ENCODE peak calls at places on chromosomes 16 and 17, in seven cellular contexts. One of them, this sample, is unnamed.

GRCh38 chr16:17101646-17102045 is 369.1 kb downstream of the XYLT1 start:
- DNase-seq in A549: peak
- DNase-seq in ovary: no peak
- DNase-seq in K562: peak
- DNase-seq in sigmoid colon: no peak
- DNase-seq in suprapubic skin: no peak
- DNase-seq in HepG2: no peak
- DNase-seq in this sample: no peak

GRCh38 chr17:16512011-16512410 is 20.0 kb upstream of the LRRC75A start:
- DNase-seq in A549: no peak
- DNase-seq in ovary: no peak
- DNase-seq in K562: no peak
- DNase-seq in sigmoid colon: no peak
- DNase-seq in suprapubic skin: no peak
- DNase-seq in HepG2: no peak
- DNase-seq in this sample: no peak

GRCh38 chr17:19273731-19274130 is 36.6 kb downstream of the EPN2 start:
- DNase-seq in A549: no peak
- DNase-seq in ovary: no peak
- DNase-seq in K562: no peak
- DNase-seq in sigmoid colon: no peak
- DNase-seq in suprapubic skin: no peak
- DNase-seq in HepG2: no peak
- DNase-seq in this sample: no peak

GRCh38 chr16:28925386-28926228 is 569 bp upstream of the RABEP2 start:
- DNase-seq in A549: peak
- DNase-seq in ovary: no peak
- DNase-seq in K562: peak
- DNase-seq in sigmoid colon: peak
- DNase-seq in suprapubic skin: peak
- DNase-seq in HepG2: peak
- DNase-seq in this sample: peak

GRCh38 chr16:57906385-57907316 is 64.3 kb downstream of the CNGB1 start:
- DNase-seq in A549: no peak
- DNase-seq in ovary: no peak
- DNase-seq in K562: no peak
- DNase-seq in sigmoid colon: no peak
- DNase-seq in suprapubic skin: no peak
- DNase-seq in HepG2: no peak
- DNase-seq in this sample: no peak

GRCh38 chr17:58328195-58329034 is at the start of gene TSPOAP1:
- DNase-seq in A549: no peak
- DNase-seq in ovary: no peak
- DNase-seq in K562: peak
- DNase-seq in sigmoid colon: no peak
- DNase-seq in suprapubic skin: no peak
- DNase-seq in HepG2: no peak
- DNase-seq in this sample: no peak

GRCh38 chr16:69820926-69821541 is 58.9 kb downstream of the WWP2 start:
- DNase-seq in A549: no peak
- DNase-seq in ovary: no peak
- DNase-seq in K562: no peak
- DNase-seq in sigmoid colon: no peak
- DNase-seq in suprapubic skin: peak
- DNase-seq in HepG2: peak
- DNase-seq in this sample: no peak

GRCh38 chr17:59353106-59353854 is 21.8 kb downstream of the YPEL2 start:
- DNase-seq in A549: no peak
- DNase-seq in ovary: no peak
- DNase-seq in K562: no peak
- DNase-seq in sigmoid colon: no peak
- DNase-seq in suprapubic skin: no peak
- DNase-seq in HepG2: no peak
- DNase-seq in this sample: no peak

DNA sequence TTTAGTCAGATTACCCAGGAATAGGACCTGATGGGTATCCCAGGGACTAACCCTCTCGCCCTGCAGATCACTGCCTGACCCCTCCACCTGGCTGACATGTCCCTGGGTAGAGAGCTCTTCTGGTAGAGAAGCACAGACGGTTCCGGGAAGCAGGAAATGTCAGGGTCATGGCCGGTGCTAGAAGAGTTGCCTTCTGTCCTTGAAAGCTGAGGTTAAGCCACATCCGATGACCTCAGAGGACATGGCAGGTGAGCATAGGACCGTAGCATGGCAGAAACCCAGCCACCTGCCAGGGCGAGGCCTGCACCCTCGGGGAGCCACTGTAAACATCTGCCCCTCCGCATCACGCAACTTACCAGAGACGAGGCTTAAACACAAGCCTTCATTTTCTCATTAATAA is 483.7 kb downstream of the SOX9 start:
- DNase-seq in A549: no peak
- DNase-seq in ovary: no peak
- DNase-seq in K562: no peak
- DNase-seq in sigmoid colon: no peak
- DNase-seq in suprapubic skin: no peak
- DNase-seq in HepG2: peak
- DNase-seq in this sample: no peak
- TF ChIP-seq EP300 in A549: no peak
- TF ChIP-seq EP300 in ovary: no peak
- TF ChIP-seq EP300 in K562: no peak
- TF ChIP-seq EP300 in sigmoid colon: no peak
- TF ChIP-seq EP300 in suprapubic skin: no peak
- TF ChIP-seq EP300 in HepG2: peak
- TF ChIP-seq EP300 in this sample: no peak

GRCh38 chr17:67548693-67549092 is 169.0 kb upstream of the NOL11 start:
- DNase-seq in A549: no peak
- DNase-seq in ovary: no peak
- DNase-seq in K562: no peak
- DNase-seq in sigmoid colon: no peak
- DNase-seq in suprapubic skin: no peak
- DNase-seq in HepG2: no peak
- DNase-seq in this sample: no peak
- TF ChIP-seq EP300 in A549: no peak
- TF ChIP-seq EP300 in ovary: no peak
- TF ChIP-seq EP300 in K562: no peak
- TF ChIP-seq EP300 in sigmoid colon: no peak
- TF ChIP-seq EP300 in suprapubic skin: no peak
- TF ChIP-seq EP300 in HepG2: no peak
- TF ChIP-seq EP300 in this sample: no peak

DNA sequence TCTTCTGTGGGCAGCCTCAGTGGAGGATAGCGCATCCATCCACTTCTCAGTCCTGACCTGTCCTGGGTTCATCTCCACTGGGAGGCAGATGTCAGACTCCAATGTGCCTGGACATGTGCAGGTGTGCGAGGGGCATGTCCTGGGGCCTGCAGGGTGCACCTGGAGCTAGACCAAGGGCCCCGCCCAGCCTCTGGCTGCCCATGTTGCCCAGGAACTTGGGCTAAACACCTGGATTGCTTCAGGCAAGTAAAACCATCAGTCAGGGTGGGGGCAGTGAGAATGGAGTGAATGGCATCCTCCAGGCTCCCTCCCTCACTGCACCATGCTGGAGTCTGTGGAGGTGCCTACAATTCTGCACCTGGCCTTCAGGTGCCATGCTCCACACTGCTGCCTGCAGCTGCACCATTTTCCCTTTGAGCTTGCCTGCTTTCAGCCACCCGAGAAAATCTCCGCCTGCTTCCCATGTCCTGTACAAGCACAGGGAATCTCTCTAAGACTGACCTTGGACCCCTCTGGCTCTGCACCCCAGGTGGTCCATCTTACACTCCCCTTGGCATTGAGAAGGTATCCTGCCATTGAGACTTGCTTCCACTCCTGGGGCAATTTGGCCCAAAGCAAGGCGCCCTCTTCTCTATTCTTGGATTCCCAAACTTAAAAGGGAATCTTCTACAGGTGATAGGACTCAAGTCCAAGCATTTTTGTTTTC is 2.1 kb upstream of the MFSD6L start:
- DNase-seq in A549: no peak
- DNase-seq in ovary: no peak
- DNase-seq in K562: no peak
- DNase-seq in sigmoid colon: no peak
- DNase-seq in suprapubic skin: no peak
- DNase-seq in HepG2: no peak
- DNase-seq in this sample: no peak
- TF ChIP-seq EP300 in A549: no peak
- TF ChIP-seq EP300 in ovary: no peak
- TF ChIP-seq EP300 in K562: no peak
- TF ChIP-seq EP300 in sigmoid colon: no peak
- TF ChIP-seq EP300 in suprapubic skin: no peak
- TF ChIP-seq EP300 in HepG2: no peak
- TF ChIP-seq EP300 in this sample: no peak

DNA sequence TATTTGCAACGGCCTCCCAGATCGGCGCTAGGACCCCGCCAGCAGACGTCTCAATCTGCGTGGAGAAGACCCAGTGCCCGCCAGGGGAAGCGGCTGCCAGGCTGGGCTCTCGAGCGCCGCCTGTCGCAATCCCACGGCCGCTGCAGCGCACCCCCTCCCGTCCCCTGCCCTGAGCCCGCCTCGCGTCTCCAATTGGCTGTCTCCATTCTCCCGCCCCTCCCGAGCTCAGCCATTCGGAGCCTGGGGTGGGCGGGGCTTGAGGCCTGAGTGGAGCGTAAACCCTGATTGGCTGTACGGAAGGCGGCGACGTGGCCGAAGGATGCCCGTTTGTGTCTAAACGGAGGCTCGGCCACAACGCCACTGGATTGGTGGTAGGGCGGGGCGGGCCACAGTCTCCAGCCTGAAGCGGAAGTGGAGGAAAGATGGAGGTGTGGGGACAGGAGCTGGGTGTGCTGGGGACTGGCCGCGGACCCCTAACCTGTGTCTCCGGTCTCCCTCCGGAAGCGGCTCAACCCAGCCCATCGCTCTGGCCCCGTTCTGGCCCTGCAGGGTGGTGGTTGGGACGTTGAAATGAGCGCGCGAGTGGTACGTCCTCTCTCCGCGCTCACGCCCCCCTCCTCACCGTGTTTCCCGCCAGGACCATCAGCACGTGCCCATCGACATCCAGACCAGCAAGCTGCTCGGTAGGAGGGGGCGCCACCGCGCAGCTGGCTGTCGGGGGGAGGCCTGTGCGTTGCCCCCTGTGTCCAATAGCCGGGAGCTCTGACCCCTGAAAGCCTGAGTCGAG is at the start of gene CDK5RAP3:
- DNase-seq in A549: peak
- DNase-seq in ovary: peak
- DNase-seq in K562: peak
- DNase-seq in sigmoid colon: peak
- DNase-seq in suprapubic skin: peak
- DNase-seq in HepG2: peak
- DNase-seq in this sample: peak
- TF ChIP-seq EP300 in A549: no peak
- TF ChIP-seq EP300 in ovary: no peak
- TF ChIP-seq EP300 in K562: no peak
- TF ChIP-seq EP300 in sigmoid colon: no peak
- TF ChIP-seq EP300 in suprapubic skin: no peak
- TF ChIP-seq EP300 in HepG2: peak
- TF ChIP-seq EP300 in this sample: peak

DNA sequence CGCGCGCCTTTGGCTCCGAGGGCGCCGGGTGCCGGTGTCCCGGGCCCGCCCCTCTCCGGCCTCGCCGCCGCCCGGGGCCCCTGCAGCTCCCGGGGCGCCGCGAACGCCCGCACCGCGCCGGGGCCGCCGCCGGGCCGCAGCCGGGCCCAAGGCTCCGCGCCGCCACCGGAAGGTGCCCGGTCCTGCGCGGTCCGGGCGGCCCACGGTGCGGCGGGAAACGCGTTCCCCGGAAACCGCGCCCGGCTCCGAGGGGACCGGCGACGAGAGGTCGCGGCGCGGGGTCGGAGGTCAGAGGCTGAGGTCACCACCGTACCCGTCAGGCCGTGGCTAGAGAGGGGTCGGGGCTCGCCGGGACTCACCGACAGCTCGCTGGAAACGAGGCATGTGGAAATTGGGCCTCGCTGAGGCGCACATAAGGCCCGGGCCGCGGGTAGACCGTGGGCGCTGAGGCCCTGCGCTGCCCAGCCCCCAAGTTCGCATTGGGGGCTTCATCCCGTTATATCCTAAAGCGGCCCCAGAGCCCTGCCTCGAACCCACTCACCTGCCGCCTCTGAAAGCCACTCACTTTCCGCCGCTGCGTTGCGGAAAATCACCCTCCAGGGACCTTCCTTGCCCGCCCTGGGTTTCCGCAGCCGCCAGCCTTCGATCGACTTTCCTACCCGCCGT is at the start of gene DUS1L:
- DNase-seq in A549: peak
- DNase-seq in ovary: peak
- DNase-seq in K562: peak
- DNase-seq in sigmoid colon: peak
- DNase-seq in suprapubic skin: no peak
- DNase-seq in HepG2: no peak
- DNase-seq in this sample: no peak
- TF ChIP-seq EP300 in A549: no peak
- TF ChIP-seq EP300 in ovary: no peak
- TF ChIP-seq EP300 in K562: peak
- TF ChIP-seq EP300 in sigmoid colon: no peak
- TF ChIP-seq EP300 in suprapubic skin: no peak
- TF ChIP-seq EP300 in HepG2: peak
- TF ChIP-seq EP300 in this sample: peak

GRCh38 chr16:84286568-84287220 is 8.0 kb upstream of the WFDC1 start:
- DNase-seq in A549: no peak
- DNase-seq in ovary: peak
- DNase-seq in K562: no peak
- DNase-seq in sigmoid colon: peak
- DNase-seq in suprapubic skin: no peak
- DNase-seq in HepG2: no peak
- DNase-seq in this sample: no peak
- TF ChIP-seq EP300 in A549: no peak
- TF ChIP-seq EP300 in ovary: peak
- TF ChIP-seq EP300 in K562: no peak
- TF ChIP-seq EP300 in sigmoid colon: peak
- TF ChIP-seq EP300 in suprapubic skin: no peak
- TF ChIP-seq EP300 in HepG2: no peak
- TF ChIP-seq EP300 in this sample: no peak

GRCh38 chr16:46927273-46927672 is 43.1 kb downstream of the GPT2 start:
- DNase-seq in A549: no peak
- DNase-seq in ovary: no peak
- DNase-seq in K562: no peak
- DNase-seq in sigmoid colon: no peak
- DNase-seq in suprapubic skin: no peak
- DNase-seq in HepG2: no peak
- DNase-seq in this sample: no peak
- TF ChIP-seq EP300 in A549: no peak
- TF ChIP-seq EP300 in ovary: no peak
- TF ChIP-seq EP300 in K562: no peak
- TF ChIP-seq EP300 in sigmoid colon: no peak
- TF ChIP-seq EP300 in suprapubic skin: no peak
- TF ChIP-seq EP300 in HepG2: no peak
- TF ChIP-seq EP300 in this sample: no peak

This sample was measured in tibial nerve.